ENCODE peak calls at places on chromosomes 16 and 17, in six cellular contexts. P is BJ, N is bronchial epithelial cell, S is tibial nerve, E is AG04450, T is MM.1S. F is an unnamed sample.

GRCh38 chr17:15955793-15956541 is 11.0 kb downstream of the ADORA2B start:
- DNase-seq in E (no peak), N (no peak), P (no peak), S (no peak), T (no peak), F (no peak)

GRCh38 chr17:65750678-65751077 is 189.2 kb upstream of the AXIN2 start:
- DNase-seq in E (peak; percentile 75), N (peak; percentile 96), S (peak; percentile 27), P (peak; percentile 64), T (peak; percentile 92), F (peak; percentile 77)

GRCh38 chr17:27349540-27350021 is 55.7 kb downstream of the WSB1 start:
- DNase-seq in P (no peak), N (no peak), E (no peak), T (no peak), S (no peak), F (no peak)

GRCh38 chr17:74632196-74632540 is 8.6 kb upstream of the CD300E start:
- DNase-seq in S (no peak), T (no peak), E (no peak), N (no peak), P (no peak), F (no peak)

GRCh38 chr17:75315541-75316243 is 26.5 kb upstream of the SLC25A19 start:
- DNase-seq in N (no peak), T (no peak), E (no peak), S (no peak), P (no peak), F (no peak)

GRCh38 chr16:48676836-48677235 is 66.9 kb upstream of the N4BP1 start:
- DNase-seq in N (peak; percentile 63), S (no peak), P (no peak), E (no peak), T (no peak), F (no peak)

GRCh38 chr17:27181935-27182334 is 112.0 kb upstream of the WSB1 start:
- DNase-seq in E (no peak), N (no peak), S (no peak), T (no peak), P (no peak), F (no peak)

GRCh38 chr16:87017388-87018012 is 299.7 kb downstream of the C16orf95 start:
- DNase-seq in S (no peak), E (peak; percentile 46), P (peak; percentile 29), N (peak; percentile 62), T (no peak), F (peak; percentile 49)

GRCh38 chr17:70022175-70022574 is 52.9 kb upstream of the KCNJ16 start:
- DNase-seq in N (no peak), E (no peak), T (no peak), S (no peak), P (no peak), F (no peak)

GRCh38 chr17:58084317-58084981 is 1.2 kb downstream of the DYNLL2 start:
- DNase-seq in S (peak; percentile 17), E (no peak), T (peak; percentile 74), P (no peak), N (peak; percentile 41), F (no peak)
- TF ChIP-seq CTCF in S (no peak), E (peak; percentile 14), T (peak; percentile 68), P (peak; percentile 23), N (peak; percentile 29), F (no peak)

DNA sequence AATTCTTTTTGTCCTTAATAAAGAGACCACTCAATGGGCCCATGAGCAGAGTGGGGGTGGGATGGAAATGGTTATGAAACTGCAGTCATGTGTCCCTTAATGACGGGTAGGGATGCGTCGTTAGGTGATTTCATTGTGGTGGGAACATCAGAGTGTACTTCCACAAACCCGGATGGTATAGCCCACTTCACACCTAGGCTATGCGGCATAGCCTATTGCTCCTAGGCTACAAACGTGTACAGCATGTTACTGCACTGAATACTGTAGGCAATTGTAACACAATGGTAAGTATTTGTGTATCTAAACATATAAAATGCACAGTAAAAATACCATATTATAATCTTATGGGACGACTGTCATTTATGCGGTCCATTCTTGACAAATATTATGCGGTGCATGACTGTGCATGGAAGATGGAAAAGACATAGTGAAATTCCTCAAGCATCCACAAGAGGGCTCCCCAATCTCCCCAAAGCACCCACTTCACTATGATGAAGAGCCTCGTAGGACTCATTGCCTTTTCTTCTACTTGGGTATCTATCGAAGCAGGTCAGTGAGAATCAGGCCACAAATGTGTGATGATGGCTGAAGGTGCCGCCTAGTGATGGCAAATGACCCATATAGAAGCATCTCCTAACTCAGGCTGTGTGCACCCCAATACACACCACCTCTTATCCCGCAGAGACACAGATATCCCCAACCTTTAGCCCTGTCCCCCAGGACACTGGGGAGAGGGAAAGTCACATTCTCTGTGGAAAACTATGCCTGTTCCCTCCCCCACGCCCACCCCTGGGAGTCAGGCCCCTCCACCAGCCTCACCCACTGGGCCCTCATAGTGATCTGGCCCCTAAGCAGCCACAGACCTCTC is 43.5 kb downstream of the TBX21 start:
- DNase-seq in S (no peak), N (peak; percentile 47), T (peak; percentile 46), P (no peak), E (no peak), F (peak; percentile 2)
- TF ChIP-seq CTCF in S (peak; percentile 38), N (peak; percentile 69), T (peak; percentile 73), P (peak; percentile 71), E (peak; percentile 74), F (peak; percentile 66)

GRCh38 chr17:54749157-54749556 is 151.5 kb upstream of the TOM1L1 start:
- DNase-seq in S (no peak), T (no peak), N (no peak), E (no peak), P (no peak), F (no peak)
- TF ChIP-seq CTCF in S (no peak), T (no peak), N (no peak), E (no peak), P (no peak), F (no peak)

GRCh38 chr17:7314719-7315569 is at the start of gene GPS2:
- DNase-seq in S (peak; percentile 88), T (peak; percentile 93), N (peak; percentile 68), E (no peak), P (peak; percentile 20), F (no peak)

GRCh38 chr17:7312432-7313027 is 2.6 kb downstream of the GPS2 start:
- DNase-seq in T (no peak), S (no peak), P (no peak), N (no peak), E (no peak), F (no peak)

GRCh38 chr17:7313890-7314718 is 1.1 kb downstream of the GPS2 start:
- DNase-seq in T (peak; percentile 34), P (no peak), N (no peak), S (no peak), E (no peak), F (no peak)

GRCh38 chr17:7311110-7311698 is 3.8 kb downstream of the EIF5A start:
- DNase-seq in T (no peak), N (no peak), S (no peak), E (no peak), P (no peak), F (no peak)

DNA sequence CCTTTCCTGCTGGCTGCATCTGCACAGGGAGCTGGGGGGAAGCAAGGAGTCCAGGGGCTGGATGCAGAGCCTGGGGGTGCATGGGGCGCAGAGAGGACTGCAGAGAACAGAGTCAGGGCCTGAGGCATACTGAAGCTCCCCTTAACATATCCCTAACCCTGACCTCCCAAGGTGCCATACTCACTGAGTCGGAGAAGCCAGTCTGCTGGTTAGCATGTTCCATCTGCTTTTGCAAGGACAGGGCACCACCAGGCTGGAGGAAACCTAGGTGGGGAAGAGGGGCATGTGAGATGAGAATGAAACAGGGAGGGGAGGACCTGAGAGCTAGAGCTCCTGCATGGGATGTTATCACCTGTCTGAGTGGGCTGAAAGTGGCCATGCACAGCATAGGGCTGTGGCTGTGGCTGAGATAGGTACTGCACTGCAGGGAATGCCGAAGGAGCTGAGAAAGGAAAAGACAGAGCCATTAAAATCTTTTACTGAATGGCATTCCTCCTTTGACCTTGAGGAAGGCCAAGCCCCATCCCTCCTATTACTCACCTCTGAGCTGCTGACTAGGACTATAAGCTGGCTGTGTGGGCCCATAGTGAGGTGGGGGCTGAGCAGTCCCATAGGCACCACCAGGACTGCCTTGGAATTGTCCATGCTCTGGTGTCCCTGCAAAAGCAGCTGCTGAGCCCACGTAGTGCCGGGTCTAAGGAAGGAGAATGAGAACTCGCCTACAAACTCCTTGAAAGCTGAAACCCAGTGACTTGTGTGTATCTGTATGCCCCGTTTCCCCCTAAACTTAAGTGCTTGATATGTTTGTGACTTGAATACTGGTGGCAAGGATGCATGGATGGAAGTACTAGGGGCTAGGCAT is 1.9 kb downstream of the GPS2 start:
- DNase-seq in T (no peak), P (no peak), E (no peak), N (no peak), S (no peak), F (no peak)
- TF ChIP-seq CTCF in T (peak; percentile 32), P (no peak), E (no peak), N (peak; percentile 26), S (no peak), F (no peak)

GRCh38 chr17:50134206-50135110 is 4.5 kb upstream of the SAMD14 start:
- DNase-seq in E (no peak), N (no peak), P (no peak), S (no peak), T (no peak), F (no peak)
- TF ChIP-seq CTCF in E (no peak), N (no peak), P (no peak), S (no peak), T (no peak), F (peak; percentile 14)

GRCh38 chr17:55772086-55772485 is 21.2 kb downstream of the PCTP start:
- DNase-seq in N (no peak), E (no peak), S (no peak), T (no peak), P (no peak), F (no peak)
- TF ChIP-seq CTCF in N (no peak), E (no peak), S (no peak), T (no peak), P (no peak), F (no peak)